ENCODE peak calls at places on chromosomes 2 and 18, in five cellular contexts. One of them, this sample, is unnamed.

GRCh38 chr2:191845876-191846786 is 757 bp downstream of the CAVIN2 start:
- DNase-seq in adipocyte: no peak
- DNase-seq in endodermal cell: no peak
- DNase-seq in mesendoderm: no peak
- DNase-seq in SK-N-SH: no peak
- DNase-seq in this sample: no peak

GRCh38 chr2:136134126-136134525 is 16.2 kb upstream of the CXCR4 start:
- DNase-seq in adipocyte: no peak
- DNase-seq in endodermal cell: no peak
- DNase-seq in mesendoderm: no peak
- DNase-seq in SK-N-SH: no peak
- DNase-seq in this sample: no peak

GRCh38 chr2:79099140-79099686 is 11.4 kb upstream of the REG1B start:
- DNase-seq in adipocyte: no peak
- DNase-seq in endodermal cell: no peak
- DNase-seq in mesendoderm: no peak
- DNase-seq in SK-N-SH: no peak
- DNase-seq in this sample: no peak

GRCh38 chr2:17879137-17879912 is 858 bp downstream of the KCNS3 start:
- DNase-seq in adipocyte: peak; percentile 75
- DNase-seq in endodermal cell: peak; percentile 94
- DNase-seq in mesendoderm: peak; percentile 95
- DNase-seq in SK-N-SH: peak; percentile 72
- DNase-seq in this sample: peak; percentile 27

GRCh38 chr2:218635719-218636118 is 23.7 kb downstream of the ZNF142 start:
- DNase-seq in adipocyte: no peak
- DNase-seq in endodermal cell: no peak
- DNase-seq in mesendoderm: peak; percentile 63
- DNase-seq in SK-N-SH: no peak
- DNase-seq in this sample: no peak

GRCh38 chr2:176001281-176001902 is 675 bp downstream of the LNPK start:
- DNase-seq in adipocyte: peak; percentile 80
- DNase-seq in endodermal cell: peak; percentile 77
- DNase-seq in mesendoderm: peak; percentile 58
- DNase-seq in SK-N-SH: peak; percentile 52
- DNase-seq in this sample: peak; percentile 33

GRCh38 chr2:186379052-186379451 is 107.0 kb upstream of the ZC3H15 start:
- DNase-seq in adipocyte: no peak
- DNase-seq in endodermal cell: no peak
- DNase-seq in mesendoderm: no peak
- DNase-seq in SK-N-SH: no peak
- DNase-seq in this sample: no peak

GRCh38 chr2:238467062-238467461 is 40.3 kb downstream of the ASB1 start:
- DNase-seq in adipocyte: no peak
- DNase-seq in endodermal cell: no peak
- DNase-seq in mesendoderm: no peak
- DNase-seq in SK-N-SH: no peak
- DNase-seq in this sample: no peak

GRCh38 chr2:239817011-239817490 is 208.1 kb downstream of the NDUFA10 start:
- DNase-seq in adipocyte: no peak
- DNase-seq in endodermal cell: peak; percentile 37
- DNase-seq in mesendoderm: no peak
- DNase-seq in SK-N-SH: no peak
- DNase-seq in this sample: no peak

GRCh38 chr2:68762665-68763064 is 28.1 kb downstream of the ARHGAP25 start:
- DNase-seq in adipocyte: no peak
- DNase-seq in endodermal cell: no peak
- DNase-seq in mesendoderm: no peak
- DNase-seq in SK-N-SH: no peak
- DNase-seq in this sample: peak; percentile 84

GRCh38 chr2:191357682-191358081 is 112.5 kb downstream of the MYO1B start:
- DNase-seq in adipocyte: no peak
- DNase-seq in endodermal cell: no peak
- DNase-seq in mesendoderm: no peak
- DNase-seq in SK-N-SH: no peak
- DNase-seq in this sample: no peak

GRCh38 chr18:68428026-68428425 is 286.9 kb downstream of the TMX3 start:
- DNase-seq in adipocyte: peak; percentile 65
- DNase-seq in endodermal cell: no peak
- DNase-seq in mesendoderm: peak; percentile 34
- DNase-seq in SK-N-SH: no peak
- DNase-seq in this sample: peak; percentile 95

GRCh38 chr2:173441222-173441621 is 86.5 kb downstream of the CDCA7 start:
- DNase-seq in adipocyte: peak; percentile 64
- DNase-seq in endodermal cell: no peak
- DNase-seq in mesendoderm: no peak
- DNase-seq in SK-N-SH: no peak
- DNase-seq in this sample: peak; percentile 34

GRCh38 chr2:240566203-240567136 is 1.8 kb upstream of the RNPEPL1 start:
- DNase-seq in adipocyte: peak; percentile 91
- DNase-seq in endodermal cell: peak; percentile 94
- DNase-seq in mesendoderm: peak; percentile 71
- DNase-seq in SK-N-SH: peak; percentile 92
- DNase-seq in this sample: peak; percentile 51

GRCh38 chr2:106129592-106129991 is 64.5 kb downstream of the UXS1 start:
- DNase-seq in adipocyte: no peak
- DNase-seq in endodermal cell: no peak
- DNase-seq in mesendoderm: no peak
- DNase-seq in SK-N-SH: peak; percentile 59
- DNase-seq in this sample: no peak

GRCh38 chr18:23134780-23135678 is at the start of gene CABLES1:
- DNase-seq in adipocyte: peak; percentile 71
- DNase-seq in endodermal cell: peak; percentile 88
- DNase-seq in mesendoderm: peak; percentile 71
- DNase-seq in SK-N-SH: peak; percentile 85
- DNase-seq in this sample: peak; percentile 43

GRCh38 chr18:23129355-23130002 is 5.8 kb upstream of the CABLES1 start:
- DNase-seq in adipocyte: no peak
- DNase-seq in endodermal cell: no peak
- DNase-seq in mesendoderm: no peak
- DNase-seq in SK-N-SH: no peak
- DNase-seq in this sample: no peak

GRCh38 chr18:23133860-23134779 is 1.2 kb upstream of the CABLES1 start:
- DNase-seq in adipocyte: no peak
- DNase-seq in endodermal cell: peak; percentile 96
- DNase-seq in mesendoderm: peak; percentile 94
- DNase-seq in SK-N-SH: peak; percentile 48
- DNase-seq in this sample: no peak

GRCh38 chr18:23135679-23136325 is 517 bp downstream of the CABLES1 start:
- DNase-seq in adipocyte: peak; percentile 69
- DNase-seq in endodermal cell: peak; percentile 72
- DNase-seq in mesendoderm: peak; percentile 44
- DNase-seq in SK-N-SH: peak; percentile 84
- DNase-seq in this sample: no peak

DNA sequence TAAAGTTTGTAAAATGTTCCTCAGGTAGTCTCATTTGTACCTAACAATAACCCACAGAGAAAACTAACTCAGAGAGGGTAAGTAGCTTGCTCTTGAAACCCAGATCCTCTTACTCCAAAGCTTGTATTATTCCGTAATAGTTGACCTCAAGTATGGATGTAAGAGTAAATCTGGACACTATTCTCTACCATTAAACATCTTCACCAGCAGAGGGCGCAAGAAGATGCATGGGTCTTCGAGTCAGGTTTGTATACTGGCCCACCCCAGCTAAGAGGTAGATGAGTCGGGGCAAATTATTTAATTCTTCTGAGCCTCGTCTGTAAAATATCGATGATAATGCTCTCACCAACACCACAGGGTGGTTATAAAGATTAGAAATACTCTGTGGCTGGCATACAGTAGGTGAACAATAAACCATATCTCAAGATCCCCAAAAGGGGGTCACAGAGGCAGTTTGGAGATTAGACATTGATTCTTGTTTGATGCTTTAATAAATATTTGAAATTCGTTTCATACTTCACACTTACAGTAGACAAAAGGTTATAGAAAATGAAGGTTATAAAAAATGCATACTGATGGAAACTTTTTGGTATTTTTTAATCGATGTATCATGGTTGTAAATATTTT is 3.5 kb upstream of the CABLES1 start:
- DNase-seq in adipocyte: peak; percentile 91
- DNase-seq in endodermal cell: peak; percentile 83
- DNase-seq in mesendoderm: peak; percentile 86
- DNase-seq in SK-N-SH: peak; percentile 78
- DNase-seq in this sample: peak; percentile 54
- H3K9ac ChIP-seq in adipocyte: no peak overlapping the region
- H3K9ac ChIP-seq in endodermal cell: no peak overlapping the region
- H3K9ac ChIP-seq in mesendoderm: no peak overlapping the region
- H3K9ac ChIP-seq in SK-N-SH: no peak overlapping the region
- H3K9ac ChIP-seq in this sample: no peak overlapping the region

GRCh38 chr2:201358684-201359083 is 1.5 kb upstream of the FLACC1 start:
- DNase-seq in adipocyte: peak; percentile 36
- DNase-seq in endodermal cell: no peak
- DNase-seq in mesendoderm: peak; percentile 52
- DNase-seq in SK-N-SH: no peak
- DNase-seq in this sample: peak; percentile 78
- H3K9ac ChIP-seq in adipocyte: no peak overlapping the region
- H3K9ac ChIP-seq in endodermal cell: no peak overlapping the region
- H3K9ac ChIP-seq in mesendoderm: no peak overlapping the region
- H3K9ac ChIP-seq in SK-N-SH: no peak overlapping the region
- H3K9ac ChIP-seq in this sample: no peak overlapping the region

GRCh38 chr18:74064510-74064909 is 83.1 kb downstream of the FBXO15 start:
- DNase-seq in adipocyte: no peak
- DNase-seq in endodermal cell: no peak
- DNase-seq in mesendoderm: no peak
- DNase-seq in SK-N-SH: no peak
- DNase-seq in this sample: no peak
- H3K9ac ChIP-seq in adipocyte: no peak overlapping the region
- H3K9ac ChIP-seq in endodermal cell: no peak overlapping the region
- H3K9ac ChIP-seq in mesendoderm: no peak overlapping the region
- H3K9ac ChIP-seq in SK-N-SH: no peak overlapping the region
- H3K9ac ChIP-seq in this sample: no peak overlapping the region

GRCh38 chr2:37377187-37377532 is 32.7 kb downstream of the QPCT start:
- DNase-seq in adipocyte: peak; percentile 52
- DNase-seq in endodermal cell: no peak
- DNase-seq in mesendoderm: no peak
- DNase-seq in SK-N-SH: no peak
- DNase-seq in this sample: peak; percentile 88

GRCh38 chr2:37378411-37378810 is 34.0 kb downstream of the QPCT start:
- DNase-seq in adipocyte: peak; percentile 58
- DNase-seq in endodermal cell: no peak
- DNase-seq in mesendoderm: peak; percentile 61
- DNase-seq in SK-N-SH: no peak
- DNase-seq in this sample: peak; percentile 94

GRCh38 chr2:37375721-37376399 is 31.4 kb downstream of the QPCT start:
- DNase-seq in adipocyte: no peak
- DNase-seq in endodermal cell: no peak
- DNase-seq in mesendoderm: no peak
- DNase-seq in SK-N-SH: no peak
- DNase-seq in this sample: no peak

GRCh38 chr2:37379881-37380296 is 35.5 kb downstream of the QPCT start:
- DNase-seq in adipocyte: no peak
- DNase-seq in endodermal cell: no peak
- DNase-seq in mesendoderm: peak; percentile 65
- DNase-seq in SK-N-SH: no peak
- DNase-seq in this sample: no peak

DNA sequence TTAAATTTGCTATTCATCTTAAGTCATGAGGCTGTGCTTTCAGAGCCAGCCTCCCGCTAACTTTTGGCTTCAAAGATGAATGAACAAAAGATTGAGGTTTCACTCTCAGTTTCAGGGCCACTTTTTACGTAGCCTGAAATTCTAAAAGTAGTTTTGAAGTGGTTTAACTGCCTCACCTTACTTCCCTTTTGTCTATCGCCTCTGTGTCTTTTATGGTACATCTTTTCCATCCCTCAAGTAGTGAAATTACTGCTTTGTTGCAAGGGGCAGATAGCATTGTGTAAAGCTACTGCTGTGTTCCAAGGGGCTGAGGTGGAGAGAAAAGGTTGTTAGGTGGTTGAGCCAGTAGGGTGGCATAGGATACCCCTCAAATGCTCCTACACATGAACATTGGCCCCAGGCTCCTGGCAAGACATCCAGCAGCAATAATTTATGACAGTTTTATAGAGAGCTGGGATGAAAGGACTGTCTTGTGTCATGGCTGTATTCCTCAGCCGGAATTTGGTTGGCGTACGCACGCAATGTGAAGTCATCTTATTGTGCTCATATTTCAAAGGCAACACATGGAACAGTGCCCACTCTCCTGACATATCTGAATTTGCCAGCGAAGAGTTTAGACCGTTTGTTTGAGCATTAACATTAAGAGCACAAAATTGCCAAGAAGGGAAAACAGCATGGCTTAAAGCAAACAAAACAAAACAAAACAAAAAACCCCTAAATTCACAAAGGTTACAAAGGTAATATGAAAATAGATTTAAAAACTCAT is 32.2 kb downstream of the QPCT start:
- DNase-seq in adipocyte: peak; percentile 86
- DNase-seq in endodermal cell: no peak
- DNase-seq in mesendoderm: no peak
- DNase-seq in SK-N-SH: no peak
- DNase-seq in this sample: peak; percentile 94
- H3K9ac ChIP-seq in adipocyte: no peak overlapping the region
- H3K9ac ChIP-seq in endodermal cell: no peak overlapping the region
- H3K9ac ChIP-seq in mesendoderm: no peak overlapping the region
- H3K9ac ChIP-seq in SK-N-SH: no peak overlapping the region
- H3K9ac ChIP-seq in this sample: peak overlapping the region; percentile 47

DNA sequence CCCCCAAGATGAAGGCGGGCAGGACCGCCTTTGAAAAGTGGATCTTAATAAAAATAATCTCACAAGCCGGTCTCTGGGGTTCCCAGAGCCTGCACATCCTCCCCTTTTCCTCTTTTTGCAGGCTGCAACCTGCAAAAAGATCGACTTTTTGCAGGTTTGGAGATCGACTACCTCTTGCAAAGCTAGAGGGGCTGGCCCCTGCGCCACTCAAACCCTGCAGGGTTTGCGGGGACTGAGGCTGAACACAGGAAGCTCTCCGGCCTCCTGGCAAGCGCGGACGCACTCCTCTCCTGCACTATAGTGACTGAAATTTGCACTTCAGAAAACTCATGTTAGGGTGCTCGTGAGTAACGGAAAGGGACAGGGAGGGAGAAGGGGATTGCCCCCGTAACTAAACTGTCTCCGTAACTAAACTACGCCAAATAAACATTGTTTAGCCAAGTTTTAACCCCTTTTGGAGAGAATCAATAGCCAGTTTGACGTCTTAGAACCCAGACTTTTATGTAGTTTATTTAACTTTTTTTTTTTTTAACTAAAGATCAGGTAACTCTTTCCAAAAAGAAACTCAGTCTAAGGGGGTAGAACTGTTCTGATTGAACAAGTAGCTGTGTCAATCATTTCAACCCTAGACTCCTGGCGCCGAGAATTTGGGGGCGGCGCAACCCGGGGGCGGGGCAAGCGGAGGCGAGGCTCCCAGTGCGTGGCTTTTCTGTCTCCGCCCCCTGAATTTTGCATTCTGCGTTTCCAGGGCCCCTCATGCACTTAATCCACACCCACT is 2.5 kb downstream of the IGFBP5 start:
- DNase-seq in adipocyte: peak; percentile 93
- DNase-seq in endodermal cell: peak; percentile 92
- DNase-seq in mesendoderm: peak; percentile 69
- DNase-seq in SK-N-SH: peak; percentile 86
- DNase-seq in this sample: peak; percentile 72
- H3K9ac ChIP-seq in adipocyte: peak overlapping the region; percentile 85
- H3K9ac ChIP-seq in endodermal cell: peak overlapping the region; percentile 45
- H3K9ac ChIP-seq in mesendoderm: peak overlapping the region; percentile 53
- H3K9ac ChIP-seq in SK-N-SH: peak overlapping the region; percentile 55
- H3K9ac ChIP-seq in this sample: peak overlapping the region; percentile 75

This sample was measured in astrocyte.